ENCODE peak calls at places on chromosomes 11 and 22, in nine cellular contexts. W is NCI-H446 treated with DMSO at 0.1 percent for 48 hours; Y is HFFc6; P is A172; B is neural crest cell; J is RWPE1; F is psoas muscle; C is stimulated activated CD8-positive, alpha-beta memory T cell treated with anti-CD3 and anti-CD28 coated beads, Interleukin-2, amount 100 ng/mL, for 1 hour; S is AG04450. I is an unnamed sample.
A peak's percentile ranks its signal among the peaks of the same experiment; 100 is the strongest.

GRCh38 chr11:9601041-9601875 is 27.8 kb downstream of the WEE1 start:
- DNase-seq in W (no peak), Y (peak; percentile 19), P (peak; percentile 65), B (no peak), J (no peak), F (peak; percentile 44), C (no peak), S (peak; percentile 72), I (no peak)

GRCh38 chr11:116192509-116193206 is 580.1 kb downstream of the BUD13 start:
- DNase-seq in W (no peak), Y (no peak), P (no peak), B (no peak), J (no peak), F (no peak), C (no peak), S (no peak), I (no peak)

GRCh38 chr11:35163707-35164496 is 24.9 kb downstream of the CD44 start:
- DNase-seq in W (no peak), Y (no peak), P (no peak), B (no peak), J (no peak), F (no peak), C (no peak), S (no peak), I (no peak)

GRCh38 chr11:65211293-65212105 is 29.8 kb downstream of the CAPN1 start:
- DNase-seq in W (no peak), Y (no peak), P (no peak), B (no peak), J (no peak), F (no peak), C (no peak), S (no peak), I (no peak)

GRCh38 chr11:116738975-116739374 is 33.8 kb downstream of the BUD13 start:
- DNase-seq in W (no peak), Y (no peak), P (no peak), B (no peak), J (no peak), F (no peak), C (no peak), S (no peak), I (no peak)

GRCh38 chr22:48057116-48057835 is 1294.8 kb downstream of the TBC1D22A start:
- DNase-seq in W (no peak), Y (no peak), P (no peak), B (no peak), J (no peak), F (no peak), C (no peak), S (no peak), I (no peak)

GRCh38 chr11:81098471-81098870 is 1635.2 kb downstream of the FAM181B start:
- DNase-seq in W (no peak), Y (no peak), P (no peak), B (no peak), J (no peak), F (no peak), C (no peak), S (no peak), I (no peak)

GRCh38 chr11:62122076-62122475 is 1.7 kb upstream of the INCENP start:
- DNase-seq in W (no peak), Y (no peak), P (no peak), B (no peak), J (no peak), F (no peak), C (no peak), S (no peak), I (no peak)

GRCh38 chr11:132072044-132072879 is 701.8 kb downstream of the NTM start:
- DNase-seq in W (no peak), Y (peak; percentile 98), P (peak; percentile 84), B (no peak), J (peak; percentile 91), F (no peak), C (no peak), S (peak; percentile 89), I (no peak)

GRCh38 chr11:26753738-26754504 is 32.1 kb upstream of the SLC5A12 start:
- DNase-seq in W (peak; percentile 61), Y (peak; percentile 59), P (peak; percentile 68), B (peak; percentile 20), J (peak; percentile 62), F (peak; percentile 18), C (no peak), S (peak; percentile 45), I (peak; percentile 42)

GRCh38 chr11:118634435-118635236 is 27.2 kb downstream of the PHLDB1 start:
- DNase-seq in W (no peak), Y (no peak), P (no peak), B (no peak), J (peak; percentile 73), F (peak; percentile 77), C (no peak), S (no peak), I (peak; percentile 79)

GRCh38 chr11:44804449-44805151 is 77.8 kb downstream of the TSPAN18 start:
- DNase-seq in W (peak; percentile 27), Y (no peak), P (no peak), B (no peak), J (no peak), F (no peak), C (no peak), S (no peak), I (peak; percentile 11)

I was measured in mucosa of gallbladder.